ENCODE peak calls at places on chromosomes 16 and 17, in six cellular contexts. One of them, this sample, is unnamed.

GRCh38 chr17:694239-694638 is 20.4 kb downstream of the VPS53 start:
- DNase-seq in naive thymus-derived CD4-positive, alpha-beta T cell: no peak
- DNase-seq in cardiac muscle cell: no peak
- DNase-seq in left ventricle myocardium inferior: no peak
- DNase-seq in SJCRH30: no peak
- DNase-seq in body of pancreas: no peak
- DNase-seq in this sample: no peak

GRCh38 chr17:4786111-4786491 is at the start of gene VMO1:
- DNase-seq in SJCRH30: peak; percentile 83
- DNase-seq in left ventricle myocardium inferior: no peak
- DNase-seq in naive thymus-derived CD4-positive, alpha-beta T cell: no peak
- DNase-seq in body of pancreas: peak; percentile 24
- DNase-seq in cardiac muscle cell: no peak
- DNase-seq in this sample: no peak

GRCh38 chr17:44878627-44879221 is 20.5 kb downstream of the EFTUD2 start:
- DNase-seq in body of pancreas: no peak
- DNase-seq in SJCRH30: peak; percentile 60
- DNase-seq in left ventricle myocardium inferior: no peak
- DNase-seq in naive thymus-derived CD4-positive, alpha-beta T cell: no peak
- DNase-seq in cardiac muscle cell: peak; percentile 59
- DNase-seq in this sample: no peak

GRCh38 chr17:27342059-27342458 is 48.1 kb downstream of the WSB1 start:
- DNase-seq in SJCRH30: no peak
- DNase-seq in body of pancreas: no peak
- DNase-seq in naive thymus-derived CD4-positive, alpha-beta T cell: no peak
- DNase-seq in cardiac muscle cell: no peak
- DNase-seq in left ventricle myocardium inferior: no peak
- DNase-seq in this sample: no peak

GRCh38 chr16:35637683-35638082 is 2178.3 kb downstream of the TP53TG3F start:
- DNase-seq in SJCRH30: no peak
- DNase-seq in cardiac muscle cell: no peak
- DNase-seq in left ventricle myocardium inferior: no peak
- DNase-seq in naive thymus-derived CD4-positive, alpha-beta T cell: no peak
- DNase-seq in body of pancreas: no peak
- DNase-seq in this sample: no peak

GRCh38 chr16:27547134-27547533 is 2.6 kb downstream of the GTF3C1 start:
- DNase-seq in cardiac muscle cell: no peak
- DNase-seq in left ventricle myocardium inferior: no peak
- DNase-seq in SJCRH30: peak; percentile 68
- DNase-seq in naive thymus-derived CD4-positive, alpha-beta T cell: no peak
- DNase-seq in body of pancreas: peak; percentile 26
- DNase-seq in this sample: no peak

GRCh38 chr16:61274211-61274610 is 762.0 kb downstream of the CDH8 start:
- DNase-seq in cardiac muscle cell: no peak
- DNase-seq in SJCRH30: no peak
- DNase-seq in body of pancreas: no peak
- DNase-seq in naive thymus-derived CD4-positive, alpha-beta T cell: no peak
- DNase-seq in left ventricle myocardium inferior: no peak
- DNase-seq in this sample: no peak

GRCh38 chr16:3509470-3509928 is 8.7 kb downstream of the CLUAP1 start:
- DNase-seq in body of pancreas: no peak
- DNase-seq in left ventricle myocardium inferior: no peak
- DNase-seq in SJCRH30: peak; percentile 72
- DNase-seq in naive thymus-derived CD4-positive, alpha-beta T cell: peak; percentile 81
- DNase-seq in cardiac muscle cell: no peak
- DNase-seq in this sample: no peak

GRCh38 chr17:7886227-7887037 is 2.2 kb upstream of the CHD3 start:
- DNase-seq in body of pancreas: peak; percentile 57
- DNase-seq in left ventricle myocardium inferior: no peak
- DNase-seq in naive thymus-derived CD4-positive, alpha-beta T cell: peak; percentile 75
- DNase-seq in cardiac muscle cell: peak; percentile 51
- DNase-seq in SJCRH30: peak; percentile 44
- DNase-seq in this sample: no peak

GRCh38 chr17:55023626-55024025 is 55.1 kb downstream of the STXBP4 start:
- DNase-seq in naive thymus-derived CD4-positive, alpha-beta T cell: no peak
- DNase-seq in body of pancreas: no peak
- DNase-seq in cardiac muscle cell: no peak
- DNase-seq in SJCRH30: no peak
- DNase-seq in left ventricle myocardium inferior: no peak
- DNase-seq in this sample: no peak

GRCh38 chr16:4339455-4339854 is 11.7 kb downstream of the PAM16 start:
- DNase-seq in cardiac muscle cell: no peak
- DNase-seq in SJCRH30: no peak
- DNase-seq in naive thymus-derived CD4-positive, alpha-beta T cell: no peak
- DNase-seq in body of pancreas: no peak
- DNase-seq in left ventricle myocardium inferior: no peak
- DNase-seq in this sample: no peak

GRCh38 chr17:68910789-68911431 is 44.3 kb downstream of the ABCA8 start:
- DNase-seq in left ventricle myocardium inferior: no peak
- DNase-seq in body of pancreas: no peak
- DNase-seq in SJCRH30: no peak
- DNase-seq in cardiac muscle cell: no peak
- DNase-seq in naive thymus-derived CD4-positive, alpha-beta T cell: no peak
- DNase-seq in this sample: no peak

GRCh38 chr17:76631821-76632565 is 11.6 kb downstream of the ST6GALNAC1 start:
- DNase-seq in body of pancreas: peak; percentile 31
- DNase-seq in naive thymus-derived CD4-positive, alpha-beta T cell: no peak
- DNase-seq in left ventricle myocardium inferior: no peak
- DNase-seq in SJCRH30: peak; percentile 70
- DNase-seq in cardiac muscle cell: no peak
- DNase-seq in this sample: no peak

GRCh38 chr17:41329279-41329925 is 13.9 kb upstream of the KRTAP17-1 start:
- DNase-seq in SJCRH30: peak; percentile 75
- DNase-seq in cardiac muscle cell: peak; percentile 59
- DNase-seq in body of pancreas: peak; percentile 33
- DNase-seq in left ventricle myocardium inferior: no peak
- DNase-seq in naive thymus-derived CD4-positive, alpha-beta T cell: no peak
- DNase-seq in this sample: no peak

GRCh38 chr17:58338907-58339774 is 10.5 kb upstream of the TSPOAP1 start:
- DNase-seq in SJCRH30: peak; percentile 67
- DNase-seq in body of pancreas: no peak
- DNase-seq in naive thymus-derived CD4-positive, alpha-beta T cell: peak; percentile 25
- DNase-seq in cardiac muscle cell: peak; percentile 57
- DNase-seq in left ventricle myocardium inferior: peak; percentile 60
- DNase-seq in this sample: no peak

GRCh38 chr16:21097151-21097550 is 53.5 kb downstream of the DNAH3 start:
- DNase-seq in left ventricle myocardium inferior: no peak
- DNase-seq in naive thymus-derived CD4-positive, alpha-beta T cell: no peak
- DNase-seq in body of pancreas: no peak
- DNase-seq in SJCRH30: peak; percentile 24
- DNase-seq in cardiac muscle cell: no peak
- DNase-seq in this sample: no peak

GRCh38 chr16:58088116-58088515 is 41.1 kb downstream of the CFAP20 start:
- DNase-seq in left ventricle myocardium inferior: no peak
- DNase-seq in cardiac muscle cell: no peak
- DNase-seq in SJCRH30: no peak
- DNase-seq in body of pancreas: no peak
- DNase-seq in naive thymus-derived CD4-positive, alpha-beta T cell: no peak
- DNase-seq in this sample: no peak

GRCh38 chr16:70800798-70801480 is at the start of gene VAC14:
- DNase-seq in body of pancreas: peak; percentile 97
- DNase-seq in naive thymus-derived CD4-positive, alpha-beta T cell: peak; percentile 97
- DNase-seq in cardiac muscle cell: peak; percentile 95
- DNase-seq in SJCRH30: peak; percentile 81
- DNase-seq in left ventricle myocardium inferior: peak; percentile 87
- DNase-seq in this sample: peak; percentile 60

GRCh38 chr16:54936086-54936978 is 5.7 kb downstream of the IRX5 start:
- DNase-seq in left ventricle myocardium inferior: no peak
- DNase-seq in cardiac muscle cell: peak; percentile 83
- DNase-seq in body of pancreas: no peak
- DNase-seq in SJCRH30: no peak
- DNase-seq in naive thymus-derived CD4-positive, alpha-beta T cell: no peak
- DNase-seq in this sample: no peak

GRCh38 chr17:2450016-2450650 is 49.3 kb upstream of the MNT start:
- DNase-seq in body of pancreas: no peak
- DNase-seq in cardiac muscle cell: no peak
- DNase-seq in left ventricle myocardium inferior: no peak
- DNase-seq in naive thymus-derived CD4-positive, alpha-beta T cell: no peak
- DNase-seq in SJCRH30: no peak
- DNase-seq in this sample: no peak

DNA sequence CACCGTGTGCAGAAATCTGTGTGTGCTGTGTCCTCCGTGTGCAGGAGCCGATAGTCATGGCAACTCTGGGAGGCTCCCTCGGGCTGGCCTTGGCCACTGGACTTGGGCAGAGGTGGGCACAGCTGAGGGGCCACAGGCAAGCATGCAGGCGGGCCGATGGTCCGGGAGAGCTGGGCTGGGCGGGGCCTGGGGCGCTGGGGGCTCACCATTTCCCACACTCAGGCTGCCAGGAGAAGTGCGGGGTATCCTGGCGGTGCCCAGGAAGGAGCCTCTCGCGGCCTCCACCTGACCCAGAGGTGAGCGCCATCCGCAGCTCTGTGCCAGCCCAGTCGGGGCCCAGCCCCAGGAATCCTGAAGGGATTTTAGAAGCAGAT is 28.4 kb downstream of the BAHCC1 start:
- DNase-seq in cardiac muscle cell: no peak
- DNase-seq in left ventricle myocardium inferior: no peak
- DNase-seq in body of pancreas: no peak
- DNase-seq in SJCRH30: no peak
- DNase-seq in naive thymus-derived CD4-positive, alpha-beta T cell: no peak
- DNase-seq in this sample: no peak
- H3K27ac ChIP-seq in cardiac muscle cell: peak overlapping the region; percentile 24
- H3K27ac ChIP-seq in left ventricle myocardium inferior: peak overlapping the region; percentile 92
- H3K27ac ChIP-seq in body of pancreas: peak overlapping the region; percentile 69
- H3K27ac ChIP-seq in SJCRH30: peak overlapping the region; percentile 88
- H3K27ac ChIP-seq in naive thymus-derived CD4-positive, alpha-beta T cell: no peak overlapping the region
- H3K27ac ChIP-seq in this sample: peak overlapping the region; percentile 99

GRCh38 chr16:75104836-75105235 is 11.7 kb downstream of the LDHD start:
- DNase-seq in body of pancreas: no peak
- DNase-seq in cardiac muscle cell: no peak
- DNase-seq in left ventricle myocardium inferior: no peak
- DNase-seq in SJCRH30: no peak
- DNase-seq in naive thymus-derived CD4-positive, alpha-beta T cell: no peak
- DNase-seq in this sample: no peak
- H3K36me3 ChIP-seq in body of pancreas: no peaks in the 10 kb centered on the region
- H3K36me3 ChIP-seq in cardiac muscle cell: no peaks in the 10 kb centered on the region
- H3K36me3 ChIP-seq in left ventricle myocardium inferior: no peaks in the 10 kb centered on the region
- H3K36me3 ChIP-seq in SJCRH30: no peaks in the 10 kb centered on the region
- H3K36me3 ChIP-seq in naive thymus-derived CD4-positive, alpha-beta T cell: no peaks in the 10 kb centered on the region
- H3K36me3 ChIP-seq in this sample: no peaks in the 10 kb centered on the region

GRCh38 chr17:80854220-80854619 is 137.4 kb upstream of the CHMP6 start:
- DNase-seq in body of pancreas: no peak
- DNase-seq in left ventricle myocardium inferior: no peak
- DNase-seq in cardiac muscle cell: no peak
- DNase-seq in naive thymus-derived CD4-positive, alpha-beta T cell: no peak
- DNase-seq in SJCRH30: no peak
- DNase-seq in this sample: no peak
- H3K9me3 ChIP-seq in body of pancreas: no peaks in the 10 kb centered on the region
- H3K9me3 ChIP-seq in left ventricle myocardium inferior: no peaks in the 10 kb centered on the region
- H3K9me3 ChIP-seq in cardiac muscle cell: no peaks in the 10 kb centered on the region
- H3K9me3 ChIP-seq in naive thymus-derived CD4-positive, alpha-beta T cell: no peaks in the 10 kb centered on the region
- H3K9me3 ChIP-seq in SJCRH30: no peaks in the 10 kb centered on the region
- H3K9me3 ChIP-seq in this sample: no peaks in the 10 kb centered on the region

GRCh38 chr17:82684207-82684903 is 14.1 kb downstream of the RAB40B start:
- DNase-seq in naive thymus-derived CD4-positive, alpha-beta T cell: no peak
- DNase-seq in cardiac muscle cell: no peak
- DNase-seq in body of pancreas: peak; percentile 59
- DNase-seq in SJCRH30: no peak
- DNase-seq in left ventricle myocardium inferior: no peak
- DNase-seq in this sample: no peak
- H3K27ac ChIP-seq in naive thymus-derived CD4-positive, alpha-beta T cell: no peak overlapping the region
- H3K27ac ChIP-seq in cardiac muscle cell: no peak overlapping the region
- H3K27ac ChIP-seq in body of pancreas: peak overlapping the region; percentile 60
- H3K27ac ChIP-seq in SJCRH30: no peak overlapping the region
- H3K27ac ChIP-seq in left ventricle myocardium inferior: no peak overlapping the region
- H3K27ac ChIP-seq in this sample: no peak overlapping the region

DNA sequence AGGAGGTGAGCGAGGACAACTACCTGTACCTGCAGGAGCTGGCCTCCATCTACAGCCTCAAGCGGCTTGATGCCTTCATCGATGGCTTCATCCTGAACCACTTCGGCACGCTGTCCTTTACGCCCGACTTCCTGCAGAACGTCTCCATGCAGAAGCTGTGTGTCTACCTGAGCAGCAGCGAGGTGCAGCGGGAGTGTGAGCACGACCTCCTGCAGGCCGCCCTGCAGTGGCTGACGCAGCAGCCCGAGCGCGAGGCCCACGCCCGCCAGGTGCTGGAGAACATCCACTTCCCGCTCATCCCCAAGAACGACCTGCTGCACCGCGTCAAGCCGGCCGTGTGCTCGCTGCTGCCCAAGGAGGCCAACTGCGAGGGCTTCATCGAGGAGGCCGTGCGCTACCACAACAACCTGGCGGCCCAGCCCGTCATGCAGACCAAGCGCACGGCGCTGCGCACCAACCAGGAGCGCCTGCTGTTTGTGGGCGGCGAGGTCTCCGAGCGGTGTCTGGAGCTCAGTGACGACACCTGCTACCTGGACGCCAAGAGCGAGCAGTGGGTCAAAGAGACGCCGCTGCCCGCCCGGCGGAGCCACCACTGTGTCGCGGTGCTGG is 9.0 kb downstream of the KLHL36 start:
- DNase-seq in cardiac muscle cell: no peak
- DNase-seq in body of pancreas: no peak
- DNase-seq in left ventricle myocardium inferior: no peak
- DNase-seq in naive thymus-derived CD4-positive, alpha-beta T cell: no peak
- DNase-seq in SJCRH30: no peak
- DNase-seq in this sample: no peak
- H3K36me3 ChIP-seq in cardiac muscle cell: peaks cover 23% of the 10 kb centered on the region
- H3K36me3 ChIP-seq in body of pancreas: peaks cover 8% of the 10 kb centered on the region
- H3K36me3 ChIP-seq in left ventricle myocardium inferior: peaks cover 97% of the 10 kb centered on the region
- H3K36me3 ChIP-seq in naive thymus-derived CD4-positive, alpha-beta T cell: peaks cover 3% of the 10 kb centered on the region
- H3K36me3 ChIP-seq in SJCRH30: no peaks in the 10 kb centered on the region
- H3K36me3 ChIP-seq in this sample: peaks cover 61% of the 10 kb centered on the region

DNA sequence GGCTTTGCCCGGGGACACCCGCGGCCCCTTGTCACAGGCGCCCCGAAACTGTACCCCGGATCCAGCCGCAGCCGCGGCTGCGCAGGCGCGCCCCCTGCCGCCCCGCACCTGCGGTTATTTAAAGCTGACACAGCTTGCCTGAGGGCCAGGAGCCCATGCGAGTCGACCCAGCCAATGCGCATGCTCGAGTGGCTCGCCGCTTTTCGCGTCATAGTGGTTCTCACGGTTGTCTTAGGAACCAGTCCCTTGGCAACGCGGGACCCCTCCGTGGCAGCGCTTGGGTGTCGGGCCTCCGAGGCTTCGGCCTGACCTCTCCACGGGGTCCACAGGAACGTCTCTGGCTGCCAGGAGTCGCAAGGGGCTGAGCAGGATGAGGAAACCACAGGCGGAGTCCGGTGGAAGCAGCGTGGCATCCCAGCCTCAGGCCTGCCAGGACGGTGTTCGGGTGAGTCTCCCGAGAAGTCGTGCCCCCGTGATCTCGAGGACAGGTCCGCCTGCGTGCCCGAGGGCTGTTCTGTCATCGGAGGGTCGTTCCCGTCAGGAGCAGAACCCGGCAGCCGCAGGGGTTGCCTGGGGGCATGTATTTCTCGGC is 716.9 kb downstream of the KCNJ18 start:
- DNase-seq in body of pancreas: no peak
- DNase-seq in naive thymus-derived CD4-positive, alpha-beta T cell: no peak
- DNase-seq in left ventricle myocardium inferior: no peak
- DNase-seq in SJCRH30: no peak
- DNase-seq in cardiac muscle cell: no peak
- DNase-seq in this sample: no peak
- H3K9me3 ChIP-seq in body of pancreas: no peaks in the 10 kb centered on the region
- H3K9me3 ChIP-seq in naive thymus-derived CD4-positive, alpha-beta T cell: peaks cover 14% of the 10 kb centered on the region
- H3K9me3 ChIP-seq in left ventricle myocardium inferior: peaks cover 5% of the 10 kb centered on the region
- H3K9me3 ChIP-seq in SJCRH30: no peaks in the 10 kb centered on the region
- H3K9me3 ChIP-seq in cardiac muscle cell: no peaks in the 10 kb centered on the region
- H3K9me3 ChIP-seq in this sample: no peaks in the 10 kb centered on the region

This sample was measured in thoracic aorta.